ENCODE peak calls at places on chromosomes 5 and 9, in nine cellular contexts. I is IMR-90, D is kidney epithelial cell, A is AG10803, Q is foreskin fibroblast, B is brain microvascular endothelial cell, S is spleen, Y is colonic mucosa, C is HL-60. W is an unnamed sample.
A peak's percentile ranks its signal among the peaks of the same experiment; 100 is the strongest.

GRCh38 chr5:2602451-2603045 is 148.9 kb downstream of the IRX2 start:
- DNase-seq in C (no peak), D (no peak), B (no peak), A (no peak), S (no peak), I (no peak), Y (no peak), Q (no peak), W (no peak)

GRCh38 chr5:75460947-75461346 is 50.5 kb downstream of the CERT1 start:
- DNase-seq in A (no peak), I (no peak), Y (no peak), C (no peak), Q (no peak), S (no peak), D (no peak), B (no peak), W (no peak)

GRCh38 chr5:56075361-56075760 is 80.6 kb upstream of the IL6ST start:
- DNase-seq in A (peak; percentile 89), C (no peak), Q (peak; percentile 68), I (peak; percentile 52), S (no peak), B (no peak), D (no peak), Y (no peak), W (no peak)

GRCh38 chr9:9352877-9353481 is 1259.8 kb downstream of the PTPRD start:
- DNase-seq in A (no peak), C (no peak), I (no peak), B (peak; percentile 5), D (no peak), S (no peak), Y (peak; percentile 19), Q (no peak), W (no peak)

GRCh38 chr5:159031513-159031912 is 68.2 kb downstream of the EBF1 start:
- DNase-seq in B (peak; percentile 87), I (peak; percentile 57), A (no peak), C (no peak), D (no peak), S (no peak), Q (no peak), Y (no peak), W (no peak)

GRCh38 chr5:27708579-27708978 is 670.2 kb upstream of the CDH9 start:
- DNase-seq in Y (no peak), S (no peak), B (peak; percentile 69), I (no peak), Q (no peak), D (peak; percentile 61), A (no peak), C (no peak), W (no peak)

GRCh38 chr9:122445155-122445749 is 32.5 kb downstream of the OR1J1 start:
- DNase-seq in Q (peak; percentile 92), S (no peak), D (no peak), C (no peak), I (peak; percentile 99), B (peak; percentile 85), A (peak; percentile 90), Y (no peak), W (peak; percentile 47)

GRCh38 chr9:15401266-15401665 is 21.4 kb upstream of the SNAPC3 start:
- DNase-seq in S (no peak), I (peak; percentile 32), A (no peak), D (no peak), Q (no peak), B (peak; percentile 79), Y (no peak), C (no peak), W (no peak)

GRCh38 chr9:109739760-109740159 is 40.2 kb upstream of the PALM2AKAP2 start:
- DNase-seq in Q (no peak), I (no peak), Y (no peak), D (no peak), A (no peak), C (no peak), B (no peak), S (no peak), W (no peak)

GRCh38 chr9:121650220-121651013 is 1.0 kb upstream of the DAB2IP start:
- DNase-seq in B (no peak), I (peak; percentile 56), C (no peak), S (peak; percentile 73), Y (peak; percentile 92), Q (no peak), D (no peak), A (no peak), W (no peak)

GRCh38 chr9:5582835-5583195 is 46.1 kb upstream of the RIC1 start:
- DNase-seq in S (peak; percentile 73), D (peak; percentile 49), I (peak; percentile 89), B (peak; percentile 44), Q (peak; percentile 63), A (peak; percentile 72), C (no peak), Y (no peak), W (peak; percentile 26)

GRCh38 chr9:128341435-128341849 is 1.1 kb downstream of the SLC27A4 start:
- DNase-seq in Q (peak; percentile 54), Y (peak; percentile 85), A (peak; percentile 55), C (peak; percentile 39), S (peak; percentile 79), D (no peak), I (peak; percentile 59), B (peak; percentile 57), W (no peak)

GRCh38 chr9:10268500-10269485 is 344.0 kb downstream of the PTPRD start:
- DNase-seq in I (peak; percentile 12), B (peak; percentile 77), Q (no peak), Y (no peak), D (no peak), C (no peak), A (no peak), S (no peak), W (no peak)

GRCh38 chr5:82287625-82288024 is 9.5 kb upstream of the RPS23 start:
- DNase-seq in A (no peak), B (no peak), S (no peak), D (no peak), C (no peak), I (no peak), Y (no peak), Q (no peak), W (no peak)

GRCh38 chr5:125413861-125414260 is 667.4 kb upstream of the ZNF608 start:
- DNase-seq in C (no peak), Q (no peak), A (no peak), S (no peak), B (no peak), I (no peak), D (no peak), Y (no peak), W (no peak)

GRCh38 chr9:132887181-132888120 is 8.8 kb downstream of the SPACA9 start:
- DNase-seq in A (no peak), S (peak; percentile 71), C (no peak), Y (no peak), D (no peak), B (no peak), Q (no peak), I (no peak), W (no peak)

GRCh38 chr9:121640076-121640475 is 11.4 kb upstream of the DAB2IP start:
- DNase-seq in D (no peak), I (peak; percentile 17), B (no peak), Y (peak; percentile 89), C (no peak), A (no peak), Q (no peak), S (no peak), W (no peak)

GRCh38 chr9:70466976-70467551 is 52.6 kb upstream of the KLF9 start:
- DNase-seq in D (peak; percentile 53), S (no peak), C (peak; percentile 27), I (peak; percentile 92), Q (peak; percentile 79), B (peak; percentile 82), A (peak; percentile 79), Y (no peak), W (peak; percentile 49)
- TF ChIP-seq CTCF in D (no peak), S (no peak), C (no peak), I (no peak), Q (no peak), B (peak; percentile 30), A (no peak), Y (no peak), W (no peak)

GRCh38 chr5:141510160-141510559 is 21.3 kb downstream of the PCDHGC5 start:
- DNase-seq in Y (no peak), C (no peak), Q (no peak), D (no peak), I (no peak), B (no peak), S (no peak), A (no peak), W (no peak)

GRCh38 chr5:141506381-141507155 is 17.7 kb downstream of the PCDHGC5 start:
- DNase-seq in C (no peak), Q (no peak), S (no peak), A (no peak), B (no peak), D (no peak), Y (no peak), I (no peak), W (no peak)

GRCh38 chr5:141508440-141508807 is 19.5 kb downstream of the PCDHGC5 start:
- DNase-seq in A (no peak), I (no peak), S (no peak), Y (no peak), C (no peak), D (no peak), B (peak; percentile 34), Q (peak; percentile 21), W (no peak)

GRCh38 chr5:141508808-141509611 is 20.1 kb downstream of the PCDHGC5 start:
- DNase-seq in B (peak; percentile 88), D (peak; percentile 92), Q (peak; percentile 96), I (peak; percentile 97), C (no peak), S (no peak), A (peak; percentile 97), Y (no peak), W (peak; percentile 91)

GRCh38 chr5:141507387-141508091 is 18.7 kb downstream of the PCDHGC5 start:
- DNase-seq in Q (peak; percentile 90), A (peak; percentile 91), D (no peak), B (peak; percentile 64), Y (no peak), C (peak; percentile 6), S (no peak), I (peak; percentile 94), W (peak; percentile 67)
- H3K4me3 ChIP-seq in Q (peak overlapping the region; percentile 19), A (peak overlapping the region; percentile 52), D (no peak overlapping the region), B (no peak overlapping the region), Y (no peak overlapping the region), C (no peak overlapping the region), S (no peak overlapping the region), I (no peak overlapping the region), W (peak overlapping the region; percentile 48)

DNA sequence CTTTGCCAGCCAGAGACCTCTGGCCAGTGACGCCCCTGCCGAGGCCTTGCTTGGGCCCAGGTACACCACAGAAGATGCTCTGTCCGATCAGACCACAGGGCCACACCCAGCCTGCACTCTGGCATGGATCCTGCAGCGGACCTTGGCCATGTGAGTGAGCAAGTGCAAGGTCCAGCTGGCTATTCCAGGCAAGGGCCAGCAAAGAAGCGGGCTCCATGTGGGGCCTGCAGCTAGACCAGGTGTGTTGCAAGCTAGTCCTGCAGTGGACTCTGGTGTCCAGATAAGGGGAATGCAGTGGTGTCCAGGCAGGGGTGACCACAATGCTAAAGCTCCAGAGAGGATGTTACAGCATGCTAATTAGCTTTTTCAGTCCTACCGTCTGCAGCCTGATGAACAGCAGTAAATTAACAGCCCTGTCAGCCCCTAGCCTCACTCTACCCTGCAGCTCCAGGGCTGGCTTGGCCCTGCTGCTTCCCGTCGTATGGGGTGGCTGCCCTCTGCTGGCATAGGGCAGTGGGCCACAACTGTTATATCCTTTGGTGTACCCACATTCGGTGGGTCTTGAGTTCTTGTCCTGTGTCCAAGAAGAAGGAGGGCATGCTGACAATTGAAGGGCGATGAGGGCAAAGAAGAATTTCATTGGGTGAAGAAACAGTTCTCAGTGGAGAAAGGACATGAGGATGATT is 284.5 kb upstream of the POU5F2 start:
- DNase-seq in A (no peak), C (no peak), B (no peak), Y (no peak), I (no peak), Q (no peak), S (peak; percentile 71), D (no peak), W (no peak)
- TF ChIP-seq CTCF in A (no peak), C (no peak), B (peak; percentile 27), Y (no peak), I (no peak), Q (no peak), S (no peak), D (no peak), W (no peak)

GRCh38 chr9:16718952-16719351 is 151.5 kb downstream of the BNC2 start:
- DNase-seq in Q (no peak), D (no peak), B (no peak), S (no peak), Y (no peak), I (peak; percentile 39), C (no peak), A (no peak), W (no peak)
- H3K4me3 ChIP-seq in Q (no peak overlapping the region), D (no peak overlapping the region), B (no peak overlapping the region), S (no peak overlapping the region), Y (no peak overlapping the region), I (no peak overlapping the region), C (no peak overlapping the region), A (no peak overlapping the region), W (no peak overlapping the region)

W was measured in AG04449.